ENCODE peak calls at places on chromosomes 3 and 15, in seven cellular contexts. One of them, this sample, is unnamed.

GRCh38 chr3:15443826-15444524 is 16.6 kb downstream of the EAF1 start:
- DNase-seq in CD8-positive, alpha-beta T cell: no peak
- DNase-seq in C1 segment of cervical spinal cord: no peak
- DNase-seq in fibroblast of pulmonary artery: peak; percentile 61
- DNase-seq in NCI-H748 treated with DMSO at 0.1 percent for 48 hours: no peak
- DNase-seq in activated T-cell treated with anti-CD3 and anti-CD28 coated beads for 24 hours: no peak
- DNase-seq in HT-29: no peak
- DNase-seq in this sample: no peak

GRCh38 chr3:51968883-51969674 is 1.8 kb upstream of the PCBP4 start:
- DNase-seq in CD8-positive, alpha-beta T cell: no peak
- DNase-seq in C1 segment of cervical spinal cord: no peak
- DNase-seq in fibroblast of pulmonary artery: no peak
- DNase-seq in NCI-H748 treated with DMSO at 0.1 percent for 48 hours: no peak
- DNase-seq in activated T-cell treated with anti-CD3 and anti-CD28 coated beads for 24 hours: no peak
- DNase-seq in HT-29: no peak
- DNase-seq in this sample: no peak

GRCh38 chr3:1087066-1087555 is 5.7 kb upstream of the CNTN6 start:
- DNase-seq in CD8-positive, alpha-beta T cell: no peak
- DNase-seq in C1 segment of cervical spinal cord: no peak
- DNase-seq in fibroblast of pulmonary artery: peak; percentile 86
- DNase-seq in NCI-H748 treated with DMSO at 0.1 percent for 48 hours: peak; percentile 7
- DNase-seq in activated T-cell treated with anti-CD3 and anti-CD28 coated beads for 24 hours: no peak
- DNase-seq in HT-29: peak; percentile 36
- DNase-seq in this sample: no peak

GRCh38 chr3:48684480-48685143 is 1.1 kb downstream of the NCKIPSD start:
- DNase-seq in CD8-positive, alpha-beta T cell: no peak
- DNase-seq in C1 segment of cervical spinal cord: no peak
- DNase-seq in fibroblast of pulmonary artery: no peak
- DNase-seq in NCI-H748 treated with DMSO at 0.1 percent for 48 hours: no peak
- DNase-seq in activated T-cell treated with anti-CD3 and anti-CD28 coated beads for 24 hours: no peak
- DNase-seq in HT-29: peak; percentile 13
- DNase-seq in this sample: peak; percentile 32

GRCh38 chr3:28915711-28916481 is 365.0 kb upstream of the RBMS3 start:
- DNase-seq in CD8-positive, alpha-beta T cell: no peak
- DNase-seq in C1 segment of cervical spinal cord: no peak
- DNase-seq in fibroblast of pulmonary artery: peak; percentile 82
- DNase-seq in NCI-H748 treated with DMSO at 0.1 percent for 48 hours: peak; percentile 2
- DNase-seq in activated T-cell treated with anti-CD3 and anti-CD28 coated beads for 24 hours: no peak
- DNase-seq in HT-29: no peak
- DNase-seq in this sample: no peak

GRCh38 chr15:63256433-63256884 is 20.9 kb upstream of the APH1B start:
- DNase-seq in CD8-positive, alpha-beta T cell: no peak
- DNase-seq in C1 segment of cervical spinal cord: no peak
- DNase-seq in fibroblast of pulmonary artery: peak; percentile 78
- DNase-seq in NCI-H748 treated with DMSO at 0.1 percent for 48 hours: no peak
- DNase-seq in activated T-cell treated with anti-CD3 and anti-CD28 coated beads for 24 hours: no peak
- DNase-seq in HT-29: peak; percentile 37
- DNase-seq in this sample: no peak

GRCh38 chr3:66997560-66998074 is 490 bp upstream of the KBTBD8 start:
- DNase-seq in CD8-positive, alpha-beta T cell: no peak
- DNase-seq in C1 segment of cervical spinal cord: no peak
- DNase-seq in fibroblast of pulmonary artery: no peak
- DNase-seq in NCI-H748 treated with DMSO at 0.1 percent for 48 hours: no peak
- DNase-seq in activated T-cell treated with anti-CD3 and anti-CD28 coated beads for 24 hours: no peak
- DNase-seq in HT-29: no peak
- DNase-seq in this sample: peak; percentile 2

GRCh38 chr3:8607285-8608040 is 37.1 kb downstream of the SSUH2 start:
- DNase-seq in CD8-positive, alpha-beta T cell: no peak
- DNase-seq in C1 segment of cervical spinal cord: peak; percentile 8
- DNase-seq in fibroblast of pulmonary artery: peak; percentile 91
- DNase-seq in NCI-H748 treated with DMSO at 0.1 percent for 48 hours: no peak
- DNase-seq in activated T-cell treated with anti-CD3 and anti-CD28 coated beads for 24 hours: no peak
- DNase-seq in HT-29: peak; percentile 45
- DNase-seq in this sample: peak; percentile 74

GRCh38 chr3:48414376-48415250 is 15.3 kb downstream of the PLXNB1 start:
- DNase-seq in CD8-positive, alpha-beta T cell: no peak
- DNase-seq in C1 segment of cervical spinal cord: peak; percentile 19
- DNase-seq in fibroblast of pulmonary artery: no peak
- DNase-seq in NCI-H748 treated with DMSO at 0.1 percent for 48 hours: no peak
- DNase-seq in activated T-cell treated with anti-CD3 and anti-CD28 coated beads for 24 hours: no peak
- DNase-seq in HT-29: no peak
- DNase-seq in this sample: no peak

GRCh38 chr3:126158016-126158911 is 22.1 kb downstream of the ALDH1L1 start:
- DNase-seq in CD8-positive, alpha-beta T cell: no peak
- DNase-seq in C1 segment of cervical spinal cord: no peak
- DNase-seq in fibroblast of pulmonary artery: no peak
- DNase-seq in NCI-H748 treated with DMSO at 0.1 percent for 48 hours: no peak
- DNase-seq in activated T-cell treated with anti-CD3 and anti-CD28 coated beads for 24 hours: no peak
- DNase-seq in HT-29: no peak
- DNase-seq in this sample: no peak

GRCh38 chr3:64229903-64230302 is 4.6 kb upstream of the PRICKLE2 start:
- DNase-seq in CD8-positive, alpha-beta T cell: no peak
- DNase-seq in C1 segment of cervical spinal cord: no peak
- DNase-seq in fibroblast of pulmonary artery: no peak
- DNase-seq in NCI-H748 treated with DMSO at 0.1 percent for 48 hours: no peak
- DNase-seq in activated T-cell treated with anti-CD3 and anti-CD28 coated beads for 24 hours: no peak
- DNase-seq in HT-29: no peak
- DNase-seq in this sample: no peak

GRCh38 chr3:99984668-99985067 is 129.6 kb downstream of the FILIP1L start:
- DNase-seq in CD8-positive, alpha-beta T cell: no peak
- DNase-seq in C1 segment of cervical spinal cord: no peak
- DNase-seq in fibroblast of pulmonary artery: no peak
- DNase-seq in NCI-H748 treated with DMSO at 0.1 percent for 48 hours: no peak
- DNase-seq in activated T-cell treated with anti-CD3 and anti-CD28 coated beads for 24 hours: no peak
- DNase-seq in HT-29: no peak
- DNase-seq in this sample: no peak

GRCh38 chr15:82900511-82900910 is 52.0 kb downstream of the HOMER2 start:
- DNase-seq in CD8-positive, alpha-beta T cell: no peak
- DNase-seq in C1 segment of cervical spinal cord: no peak
- DNase-seq in fibroblast of pulmonary artery: no peak
- DNase-seq in NCI-H748 treated with DMSO at 0.1 percent for 48 hours: no peak
- DNase-seq in activated T-cell treated with anti-CD3 and anti-CD28 coated beads for 24 hours: no peak
- DNase-seq in HT-29: no peak
- DNase-seq in this sample: no peak

GRCh38 chr3:54563661-54564200 is 364.1 kb downstream of the LRTM1 start:
- DNase-seq in CD8-positive, alpha-beta T cell: no peak
- DNase-seq in C1 segment of cervical spinal cord: no peak
- DNase-seq in fibroblast of pulmonary artery: no peak
- DNase-seq in NCI-H748 treated with DMSO at 0.1 percent for 48 hours: no peak
- DNase-seq in activated T-cell treated with anti-CD3 and anti-CD28 coated beads for 24 hours: no peak
- DNase-seq in HT-29: no peak
- DNase-seq in this sample: no peak

GRCh38 chr15:70324001-70324974 is 226.6 kb upstream of the TLE3 start:
- DNase-seq in CD8-positive, alpha-beta T cell: no peak
- DNase-seq in C1 segment of cervical spinal cord: no peak
- DNase-seq in fibroblast of pulmonary artery: no peak
- DNase-seq in NCI-H748 treated with DMSO at 0.1 percent for 48 hours: peak; percentile 52
- DNase-seq in activated T-cell treated with anti-CD3 and anti-CD28 coated beads for 24 hours: no peak
- DNase-seq in HT-29: peak; percentile 43
- DNase-seq in this sample: no peak

GRCh38 chr3:150152567-150152966 is 181.9 kb upstream of the PFN2 start:
- DNase-seq in CD8-positive, alpha-beta T cell: no peak
- DNase-seq in C1 segment of cervical spinal cord: no peak
- DNase-seq in fibroblast of pulmonary artery: no peak
- DNase-seq in NCI-H748 treated with DMSO at 0.1 percent for 48 hours: no peak
- DNase-seq in activated T-cell treated with anti-CD3 and anti-CD28 coated beads for 24 hours: no peak
- DNase-seq in HT-29: no peak
- DNase-seq in this sample: no peak

GRCh38 chr3:44104668-44105321 is 136.9 kb upstream of the TOPAZ1 start:
- DNase-seq in CD8-positive, alpha-beta T cell: no peak
- DNase-seq in C1 segment of cervical spinal cord: no peak
- DNase-seq in fibroblast of pulmonary artery: peak; percentile 9
- DNase-seq in NCI-H748 treated with DMSO at 0.1 percent for 48 hours: no peak
- DNase-seq in activated T-cell treated with anti-CD3 and anti-CD28 coated beads for 24 hours: peak; percentile 36
- DNase-seq in HT-29: peak; percentile 17
- DNase-seq in this sample: no peak

GRCh38 chr3:125647318-125648014 is 52.2 kb upstream of the OSBPL11 start:
- DNase-seq in CD8-positive, alpha-beta T cell: no peak
- DNase-seq in C1 segment of cervical spinal cord: no peak
- DNase-seq in fibroblast of pulmonary artery: no peak
- DNase-seq in NCI-H748 treated with DMSO at 0.1 percent for 48 hours: no peak
- DNase-seq in activated T-cell treated with anti-CD3 and anti-CD28 coated beads for 24 hours: no peak
- DNase-seq in HT-29: peak; percentile 92
- DNase-seq in this sample: no peak

GRCh38 chr15:74387988-74388955 is 20.8 kb upstream of the CYP11A1 start:
- DNase-seq in CD8-positive, alpha-beta T cell: no peak
- DNase-seq in C1 segment of cervical spinal cord: no peak
- DNase-seq in fibroblast of pulmonary artery: no peak
- DNase-seq in NCI-H748 treated with DMSO at 0.1 percent for 48 hours: no peak
- DNase-seq in activated T-cell treated with anti-CD3 and anti-CD28 coated beads for 24 hours: no peak
- DNase-seq in HT-29: no peak
- DNase-seq in this sample: no peak

GRCh38 chr3:26108846-26109489 is 319.1 kb downstream of the OXSM start:
- DNase-seq in CD8-positive, alpha-beta T cell: no peak
- DNase-seq in C1 segment of cervical spinal cord: no peak
- DNase-seq in fibroblast of pulmonary artery: no peak
- DNase-seq in NCI-H748 treated with DMSO at 0.1 percent for 48 hours: no peak
- DNase-seq in activated T-cell treated with anti-CD3 and anti-CD28 coated beads for 24 hours: no peak
- DNase-seq in HT-29: no peak
- DNase-seq in this sample: no peak

GRCh38 chr15:53787349-53787748 is 27.9 kb upstream of the WDR72 start:
- DNase-seq in CD8-positive, alpha-beta T cell: no peak
- DNase-seq in C1 segment of cervical spinal cord: no peak
- DNase-seq in fibroblast of pulmonary artery: no peak
- DNase-seq in NCI-H748 treated with DMSO at 0.1 percent for 48 hours: no peak
- DNase-seq in activated T-cell treated with anti-CD3 and anti-CD28 coated beads for 24 hours: no peak
- DNase-seq in HT-29: no peak
- DNase-seq in this sample: no peak

GRCh38 chr3:109346099-109346498 is 8.8 kb upstream of the DPPA4 start:
- DNase-seq in CD8-positive, alpha-beta T cell: no peak
- DNase-seq in C1 segment of cervical spinal cord: no peak
- DNase-seq in fibroblast of pulmonary artery: no peak
- DNase-seq in NCI-H748 treated with DMSO at 0.1 percent for 48 hours: no peak
- DNase-seq in activated T-cell treated with anti-CD3 and anti-CD28 coated beads for 24 hours: no peak
- DNase-seq in HT-29: no peak
- DNase-seq in this sample: no peak

GRCh38 chr15:73378089-73378488 is 9.3 kb upstream of the HCN4 start:
- DNase-seq in CD8-positive, alpha-beta T cell: no peak
- DNase-seq in C1 segment of cervical spinal cord: no peak
- DNase-seq in fibroblast of pulmonary artery: no peak
- DNase-seq in NCI-H748 treated with DMSO at 0.1 percent for 48 hours: no peak
- DNase-seq in activated T-cell treated with anti-CD3 and anti-CD28 coated beads for 24 hours: no peak
- DNase-seq in HT-29: no peak
- DNase-seq in this sample: no peak

GRCh38 chr15:57516327-57517026 is 75.2 kb upstream of the MYZAP start:
- DNase-seq in CD8-positive, alpha-beta T cell: no peak
- DNase-seq in C1 segment of cervical spinal cord: no peak
- DNase-seq in fibroblast of pulmonary artery: no peak
- DNase-seq in NCI-H748 treated with DMSO at 0.1 percent for 48 hours: no peak
- DNase-seq in activated T-cell treated with anti-CD3 and anti-CD28 coated beads for 24 hours: no peak
- DNase-seq in HT-29: no peak
- DNase-seq in this sample: no peak

GRCh38 chr15:31268108-31268501 is 58.5 kb upstream of the KLF13 start:
- DNase-seq in CD8-positive, alpha-beta T cell: no peak
- DNase-seq in C1 segment of cervical spinal cord: no peak
- DNase-seq in fibroblast of pulmonary artery: no peak
- DNase-seq in NCI-H748 treated with DMSO at 0.1 percent for 48 hours: no peak
- DNase-seq in activated T-cell treated with anti-CD3 and anti-CD28 coated beads for 24 hours: no peak
- DNase-seq in HT-29: no peak
- DNase-seq in this sample: peak; percentile 44

GRCh38 chr3:46561951-46562350 is 4.2 kb downstream of the LRRC2 start:
- DNase-seq in CD8-positive, alpha-beta T cell: no peak
- DNase-seq in C1 segment of cervical spinal cord: no peak
- DNase-seq in fibroblast of pulmonary artery: no peak
- DNase-seq in NCI-H748 treated with DMSO at 0.1 percent for 48 hours: no peak
- DNase-seq in activated T-cell treated with anti-CD3 and anti-CD28 coated beads for 24 hours: no peak
- DNase-seq in HT-29: no peak
- DNase-seq in this sample: no peak

GRCh38 chr3:101809178-101810022 is 30.4 kb downstream of the NXPE3 start:
- DNase-seq in CD8-positive, alpha-beta T cell: no peak
- DNase-seq in C1 segment of cervical spinal cord: no peak
- DNase-seq in fibroblast of pulmonary artery: peak; percentile 71
- DNase-seq in NCI-H748 treated with DMSO at 0.1 percent for 48 hours: no peak
- DNase-seq in activated T-cell treated with anti-CD3 and anti-CD28 coated beads for 24 hours: peak; percentile 20
- DNase-seq in HT-29: peak; percentile 77
- DNase-seq in this sample: no peak

GRCh38 chr15:83733206-83733605 is 79.3 kb downstream of the ADAMTSL3 start:
- DNase-seq in CD8-positive, alpha-beta T cell: no peak
- DNase-seq in C1 segment of cervical spinal cord: no peak
- DNase-seq in fibroblast of pulmonary artery: peak; percentile 74
- DNase-seq in NCI-H748 treated with DMSO at 0.1 percent for 48 hours: no peak
- DNase-seq in activated T-cell treated with anti-CD3 and anti-CD28 coated beads for 24 hours: no peak
- DNase-seq in HT-29: peak; percentile 65
- DNase-seq in this sample: no peak

GRCh38 chr15:40739042-40739441 is 16.0 kb downstream of the RMDN3 start:
- DNase-seq in CD8-positive, alpha-beta T cell: no peak
- DNase-seq in C1 segment of cervical spinal cord: no peak
- DNase-seq in fibroblast of pulmonary artery: no peak
- DNase-seq in NCI-H748 treated with DMSO at 0.1 percent for 48 hours: no peak
- DNase-seq in activated T-cell treated with anti-CD3 and anti-CD28 coated beads for 24 hours: no peak
- DNase-seq in HT-29: no peak
- DNase-seq in this sample: no peak

GRCh38 chr3:171497546-171497945 is 37.3 kb upstream of the TNIK start:
- DNase-seq in CD8-positive, alpha-beta T cell: no peak
- DNase-seq in C1 segment of cervical spinal cord: no peak
- DNase-seq in fibroblast of pulmonary artery: no peak
- DNase-seq in NCI-H748 treated with DMSO at 0.1 percent for 48 hours: no peak
- DNase-seq in activated T-cell treated with anti-CD3 and anti-CD28 coated beads for 24 hours: no peak
- DNase-seq in HT-29: no peak
- DNase-seq in this sample: no peak

GRCh38 chr15:34213690-34214089 is 3.8 kb upstream of the KATNBL1 start:
- DNase-seq in CD8-positive, alpha-beta T cell: no peak
- DNase-seq in C1 segment of cervical spinal cord: no peak
- DNase-seq in fibroblast of pulmonary artery: no peak
- DNase-seq in NCI-H748 treated with DMSO at 0.1 percent for 48 hours: no peak
- DNase-seq in activated T-cell treated with anti-CD3 and anti-CD28 coated beads for 24 hours: no peak
- DNase-seq in HT-29: peak; percentile 20
- DNase-seq in this sample: no peak

This sample was measured in gastrocnemius medialis.